ENCODE peak calls at places on chromosomes 12 and 14, in nine cellular contexts. N is tibial nerve, M is H1, V is A549, H is HCT116, O is transverse colon, I is heart left ventricle, S is adrenal gland, T is stomach. F is an unnamed sample.

GRCh38 chr12:76587428-76588178 is 28.0 kb upstream of the OSBPL8 start:
- DNase-seq in N (no peak), M (no peak), V (no peak), H (no peak), O (no peak), I (no peak), S (no peak), T (no peak), F (no peak)

GRCh38 chr14:75015496-75015895 is 12.8 kb downstream of the EIF2B2 start:
- DNase-seq in N (no peak), M (no peak), V (no peak), H (no peak), O (no peak), I (no peak), S (no peak), T (no peak), F (no peak)

GRCh38 chr12:2960432-2960956 is 1.3 kb downstream of the TEAD4 start:
- DNase-seq in N (no peak), M (peak; percentile 57), V (peak; percentile 29), H (no peak), O (no peak), I (no peak), S (no peak), T (no peak), F (no peak)

GRCh38 chr14:92497391-92497790 is 16.2 kb upstream of the RIN3 start:
- DNase-seq in N (no peak), M (no peak), V (no peak), H (no peak), O (no peak), I (no peak), S (no peak), T (no peak), F (no peak)

GRCh38 chr14:52948836-52949235 is 2.0 kb downstream of the FERMT2 start:
- DNase-seq in N (no peak), M (no peak), V (no peak), H (no peak), O (no peak), I (no peak), S (no peak), T (no peak), F (no peak)

GRCh38 chr14:105093426-105094192 is 28.4 kb upstream of the GPR132 start:
- DNase-seq in N (no peak), M (peak; percentile 92), V (peak; percentile 93), H (peak; percentile 77), O (peak; percentile 88), I (peak; percentile 67), S (peak; percentile 53), T (peak; percentile 83), F (no peak)

GRCh38 chr12:92136883-92137582 is 8.6 kb downstream of the BTG1 start:
- DNase-seq in N (no peak), M (no peak), V (peak; percentile 69), H (peak; percentile 49), O (no peak), I (no peak), S (no peak), T (no peak), F (no peak)

GRCh38 chr12:57090924-57091632 is 2.2 kb downstream of the NAB2 start:
- DNase-seq in N (no peak), M (no peak), V (no peak), H (no peak), O (no peak), I (no peak), S (no peak), T (no peak), F (no peak)

GRCh38 chr14:64501326-64502171 is 2.1 kb downstream of the ZBTB25 start:
- DNase-seq in N (peak; percentile 70), M (no peak), V (peak; percentile 53), H (no peak), O (peak; percentile 68), I (peak; percentile 47), S (peak; percentile 73), T (peak; percentile 43), F (peak; percentile 93)
- TF ChIP-seq POLR2A in N (no peak), M (no peak), V (no peak), H (no peak), O (peak; percentile 43), I (no peak), S (no peak), T (no peak), F (no peak)

GRCh38 chr14:102314242-102315011 is 5.1 kb upstream of the ZNF839 start:
- DNase-seq in N (peak; percentile 75), M (peak; percentile 88), V (peak; percentile 84), H (peak; percentile 57), O (peak; percentile 89), I (peak; percentile 88), S (peak; percentile 81), T (peak; percentile 85), F (no peak)
- H3K27ac ChIP-seq in N (peak overlapping the region; percentile 50), M (no peak overlapping the region), V (peak overlapping the region; percentile 70), H (no peak overlapping the region), O (peak overlapping the region; percentile 54), I (peak overlapping the region; percentile 42), S (peak overlapping the region; percentile 56), T (peak overlapping the region; percentile 34), F (peak overlapping the region; percentile 46)

GRCh38 chr12:109575683-109576082 is 2.1 kb downstream of the MVK start:
- DNase-seq in N (no peak), M (no peak), V (no peak), H (no peak), O (no peak), I (no peak), S (no peak), T (no peak), F (no peak)

GRCh38 chr12:109571773-109572505 is 1.4 kb downstream of the MMAB start:
- DNase-seq in N (no peak), M (no peak), V (no peak), H (no peak), O (no peak), I (no peak), S (no peak), T (no peak), F (no peak)

GRCh38 chr12:109572506-109572845 is 828 bp downstream of the MMAB start:
- DNase-seq in N (no peak), M (no peak), V (no peak), H (no peak), O (no peak), I (no peak), S (peak; percentile 37), T (no peak), F (no peak)

GRCh38 chr12:109573914-109574244 is 285 bp downstream of the MVK start:
- DNase-seq in N (no peak), M (no peak), V (no peak), H (no peak), O (no peak), I (no peak), S (no peak), T (no peak), F (no peak)

DNA sequence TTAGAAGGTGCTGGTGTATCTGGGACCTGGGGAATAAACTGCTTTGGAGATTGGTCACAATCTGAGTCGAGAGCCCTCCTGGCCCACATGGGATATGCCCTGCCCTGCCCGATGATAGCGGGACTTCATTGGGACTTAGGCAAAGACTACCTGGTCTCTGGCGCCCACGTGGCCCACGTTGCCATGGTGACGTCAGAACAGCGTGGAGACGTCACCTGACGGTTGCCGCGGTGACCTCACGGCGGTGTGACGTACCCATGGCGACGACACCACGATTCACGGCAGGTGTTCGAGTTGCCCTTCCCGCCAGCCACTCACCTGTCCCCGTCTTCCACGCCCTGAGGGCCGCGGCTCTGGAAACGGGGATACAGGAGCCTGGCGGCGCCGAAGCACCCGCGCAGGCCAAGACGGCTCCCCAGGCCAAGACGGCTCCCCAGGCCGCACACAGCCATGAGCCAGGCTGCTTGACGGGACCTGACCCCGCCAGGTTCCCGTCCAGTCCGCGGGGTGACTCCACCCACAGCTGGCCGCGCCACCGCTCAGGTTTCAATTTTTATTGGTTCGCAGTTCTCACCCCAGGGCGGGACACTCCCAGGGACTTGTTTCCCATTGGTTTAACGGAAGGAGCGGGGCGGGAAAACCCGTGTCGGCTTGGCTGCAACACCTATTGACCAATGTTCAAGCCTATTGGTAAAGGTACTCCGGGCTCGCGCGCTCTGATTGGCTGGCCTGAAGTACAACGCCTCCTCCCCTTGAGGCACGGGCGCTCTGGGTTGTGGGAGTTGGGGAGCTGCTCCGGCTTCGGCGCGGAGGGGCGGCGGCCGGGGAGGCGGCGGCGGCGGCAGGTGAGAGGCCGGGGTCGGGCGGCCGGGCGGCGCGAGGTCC is at the start of the genes MMAB and MVK:
- DNase-seq in N (peak; percentile 98), M (peak; percentile 96), V (peak; percentile 100), H (peak; percentile 99), O (peak; percentile 99), I (peak; percentile 99), S (peak; percentile 100), T (peak; percentile 99), F (peak; percentile 99)
- TF ChIP-seq POLR2A in N (no peak), M (peak; percentile 81), V (peak; percentile 70), H (peak; percentile 29), O (peak; percentile 79), I (no peak), S (peak; percentile 65), T (no peak), F (peak; percentile 32)

GRCh38 chr14:94317259-94317658 is 5.9 kb downstream of the SERPINA6 start:
- DNase-seq in N (peak; percentile 68), M (no peak), V (no peak), H (no peak), O (peak; percentile 69), I (no peak), S (no peak), T (no peak), F (no peak)

GRCh38 chr14:94320243-94320642 is 2.9 kb downstream of the SERPINA6 start:
- DNase-seq in N (no peak), M (no peak), V (peak; percentile 62), H (no peak), O (peak; percentile 63), I (no peak), S (no peak), T (no peak), F (no peak)

GRCh38 chr14:94316692-94317091 is 6.4 kb downstream of the SERPINA6 start:
- DNase-seq in N (no peak), M (no peak), V (no peak), H (no peak), O (no peak), I (no peak), S (no peak), T (no peak), F (no peak)

GRCh38 chr14:94322648-94323570 is at the start of gene SERPINA6:
- DNase-seq in N (no peak), M (no peak), V (no peak), H (no peak), O (no peak), I (no peak), S (no peak), T (no peak), F (no peak)

DNA sequence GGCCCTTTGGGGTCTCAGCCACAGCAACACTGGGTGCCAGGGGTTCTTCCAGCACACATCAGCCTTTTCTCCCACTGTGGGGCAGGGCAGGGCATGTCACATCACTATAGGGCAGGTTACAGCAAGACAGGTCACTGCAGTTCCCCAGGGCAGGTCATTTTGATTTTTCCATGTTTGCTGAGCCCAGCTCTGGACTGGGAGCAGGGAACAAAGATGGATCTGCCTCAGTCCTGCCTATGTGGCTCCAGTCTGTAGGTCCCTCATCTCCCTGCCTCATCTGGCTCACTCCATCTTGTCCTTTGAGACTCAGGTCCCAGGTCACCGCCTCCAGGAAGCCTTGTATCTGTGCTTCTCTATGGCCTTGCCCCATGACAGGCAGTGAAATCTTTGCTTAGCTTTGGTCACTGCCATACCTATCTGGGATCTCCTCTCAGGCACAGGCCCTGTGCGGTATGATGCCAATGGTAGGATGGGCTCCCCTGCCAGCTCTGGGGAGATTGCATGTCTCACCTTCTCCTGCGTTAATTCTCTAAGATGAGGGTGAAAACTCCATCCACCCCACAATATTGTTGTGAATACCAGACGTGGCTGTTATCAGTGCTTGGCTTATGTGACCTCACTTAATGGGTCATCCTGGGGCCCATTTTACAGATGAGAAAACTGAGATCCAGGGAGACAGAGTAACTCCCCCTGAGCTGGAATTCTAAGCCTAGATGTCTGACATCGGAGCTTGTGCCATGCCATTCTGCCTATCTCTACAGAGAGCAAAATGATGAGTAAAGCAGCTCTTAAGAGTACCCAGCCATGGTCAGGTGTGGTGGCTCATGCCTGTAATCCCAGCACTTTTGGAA is 1.5 kb downstream of the SERPINA6 start:
- DNase-seq in N (no peak), M (no peak), V (no peak), H (no peak), O (no peak), I (no peak), S (no peak), T (no peak), F (no peak)
- H3K27ac ChIP-seq in N (no peak overlapping the region), M (no peak overlapping the region), V (no peak overlapping the region), H (no peak overlapping the region), O (no peak overlapping the region), I (no peak overlapping the region), S (no peak overlapping the region), T (no peak overlapping the region), F (peak overlapping the region; percentile 68)

F was measured in vagina.